ENCODE peak calls at places on chromosomes 12 and 14, in four cellular contexts. One of them, this sample, is unnamed.

GRCh38 chr12:2624543-2625266 is 170.1 kb upstream of the FKBP4 start:
- DNase-seq in GM13977: no peak
- DNase-seq in amniotic epithelial cell: peak
- DNase-seq in heart left ventricle: no peak
- DNase-seq in this sample: no peak

GRCh38 chr12:117047810-117048584 is 51.2 kb downstream of the TESC start:
- DNase-seq in heart left ventricle: peak
- DNase-seq in GM13977: no peak
- DNase-seq in amniotic epithelial cell: peak
- DNase-seq in this sample: no peak

GRCh38 chr12:106094304-106094703 is 44.5 kb downstream of the NUAK1 start:
- DNase-seq in GM13977: no peak
- DNase-seq in heart left ventricle: no peak
- DNase-seq in amniotic epithelial cell: no peak
- DNase-seq in this sample: no peak

GRCh38 chr12:69490920-69491643 is 20.9 kb downstream of the FRS2 start:
- DNase-seq in amniotic epithelial cell: no peak
- DNase-seq in GM13977: no peak
- DNase-seq in heart left ventricle: no peak
- DNase-seq in this sample: no peak

GRCh38 chr14:94601961-94602391 is 10.2 kb upstream of the SERPINA3 start:
- DNase-seq in GM13977: no peak
- DNase-seq in amniotic epithelial cell: peak
- DNase-seq in heart left ventricle: peak
- DNase-seq in this sample: no peak

GRCh38 chr12:113030875-113031525 is 25.5 kb upstream of the DTX1 start:
- DNase-seq in GM13977: peak
- DNase-seq in heart left ventricle: no peak
- DNase-seq in amniotic epithelial cell: peak
- DNase-seq in this sample: no peak

GRCh38 chr12:32039341-32039740 is 67.3 kb upstream of the BICD1 start:
- DNase-seq in heart left ventricle: peak
- DNase-seq in GM13977: no peak
- DNase-seq in amniotic epithelial cell: peak
- DNase-seq in this sample: no peak

GRCh38 chr14:21019377-21019776 is 5.5 kb downstream of the NDRG2 start:
- DNase-seq in heart left ventricle: no peak
- DNase-seq in GM13977: no peak
- DNase-seq in amniotic epithelial cell: no peak
- DNase-seq in this sample: no peak

GRCh38 chr12:89024580-89024979 is 327.7 kb downstream of the DUSP6 start:
- DNase-seq in GM13977: no peak
- DNase-seq in amniotic epithelial cell: no peak
- DNase-seq in heart left ventricle: no peak
- DNase-seq in this sample: no peak

GRCh38 chr12:121227294-121227693 is 17.4 kb downstream of the P2RX4 start:
- DNase-seq in amniotic epithelial cell: no peak
- DNase-seq in heart left ventricle: no peak
- DNase-seq in GM13977: peak
- DNase-seq in this sample: no peak

GRCh38 chr14:83559721-83560120 is 1970.2 kb upstream of the FLRT2 start:
- DNase-seq in GM13977: no peak
- DNase-seq in amniotic epithelial cell: peak
- DNase-seq in heart left ventricle: no peak
- DNase-seq in this sample: no peak

GRCh38 chr14:75164809-75165208 is 11.6 kb downstream of the TMED10 start:
- DNase-seq in heart left ventricle: no peak
- DNase-seq in GM13977: no peak
- DNase-seq in amniotic epithelial cell: no peak
- DNase-seq in this sample: no peak

GRCh38 chr14:44914849-44915248 is 46.9 kb downstream of the KLHL28 start:
- DNase-seq in amniotic epithelial cell: peak
- DNase-seq in heart left ventricle: peak
- DNase-seq in GM13977: no peak
- DNase-seq in this sample: no peak

GRCh38 chr12:6943387-6943718 is 263 bp upstream of the RNU7-1 start:
- DNase-seq in amniotic epithelial cell: peak
- DNase-seq in heart left ventricle: peak
- DNase-seq in GM13977: peak
- DNase-seq in this sample: peak

GRCh38 chr12:64694130-64695078 is 64.8 kb downstream of the GNS start:
- DNase-seq in amniotic epithelial cell: peak
- DNase-seq in GM13977: no peak
- DNase-seq in heart left ventricle: no peak
- DNase-seq in this sample: no peak

GRCh38 chr12:55670213-55670730 is 33.6 kb downstream of the OR10P1 start:
- DNase-seq in amniotic epithelial cell: no peak
- DNase-seq in GM13977: no peak
- DNase-seq in heart left ventricle: no peak
- DNase-seq in this sample: no peak

GRCh38 chr12:90333939-90334338 is 621.0 kb downstream of the CCER1 start:
- DNase-seq in heart left ventricle: no peak
- DNase-seq in GM13977: no peak
- DNase-seq in amniotic epithelial cell: peak
- DNase-seq in this sample: no peak

GRCh38 chr12:107570721-107571120 is 114.9 kb upstream of the PWP1 start:
- DNase-seq in amniotic epithelial cell: peak
- DNase-seq in GM13977: no peak
- DNase-seq in heart left ventricle: no peak
- DNase-seq in this sample: no peak

GRCh38 chr12:111035578-111036301 is 115.4 kb upstream of the MYL2 start:
- DNase-seq in GM13977: no peak
- DNase-seq in amniotic epithelial cell: no peak
- DNase-seq in heart left ventricle: no peak
- DNase-seq in this sample: no peak

GRCh38 chr12:127677537-127678131 is 589.3 kb upstream of the TMEM132C start:
- DNase-seq in amniotic epithelial cell: peak
- DNase-seq in GM13977: peak
- DNase-seq in heart left ventricle: peak
- DNase-seq in this sample: no peak

GRCh38 chr12:31526158-31526546 is 64.8 kb downstream of the DENND5B start:
- DNase-seq in heart left ventricle: no peak
- DNase-seq in GM13977: no peak
- DNase-seq in amniotic epithelial cell: no peak
- DNase-seq in this sample: no peak

GRCh38 chr14:102993523-102993922 is 63.8 kb downstream of the CDC42BPB start:
- DNase-seq in GM13977: no peak
- DNase-seq in amniotic epithelial cell: peak
- DNase-seq in heart left ventricle: no peak
- DNase-seq in this sample: no peak

GRCh38 chr12:71046215-71046614 is 111.6 kb downstream of the TSPAN8 start:
- DNase-seq in heart left ventricle: no peak
- DNase-seq in GM13977: no peak
- DNase-seq in amniotic epithelial cell: peak
- DNase-seq in this sample: no peak

GRCh38 chr12:4701383-4701782 is 18.8 kb upstream of the GALNT8 start:
- DNase-seq in amniotic epithelial cell: no peak
- DNase-seq in GM13977: no peak
- DNase-seq in heart left ventricle: peak
- DNase-seq in this sample: no peak

GRCh38 chr12:108313609-108314331 is 25.3 kb downstream of the CMKLR1 start:
- DNase-seq in GM13977: no peak
- DNase-seq in amniotic epithelial cell: no peak
- DNase-seq in heart left ventricle: peak
- DNase-seq in this sample: no peak

GRCh38 chr12:2739832-2740641 is 54.7 kb upstream of the FKBP4 start:
- DNase-seq in amniotic epithelial cell: peak
- DNase-seq in heart left ventricle: no peak
- DNase-seq in GM13977: no peak
- DNase-seq in this sample: no peak

GRCh38 chr12:27645671-27646070 is 50.6 kb upstream of the REP15 start:
- DNase-seq in GM13977: no peak
- DNase-seq in heart left ventricle: no peak
- DNase-seq in amniotic epithelial cell: no peak
- DNase-seq in this sample: no peak

GRCh38 chr12:6230321-6231110 is 30.3 kb downstream of the CD9 start:
- DNase-seq in amniotic epithelial cell: peak
- DNase-seq in heart left ventricle: peak
- DNase-seq in GM13977: peak
- DNase-seq in this sample: peak

GRCh38 chr12:8818526-8818925 is 3.9 kb upstream of the A2ML1 start:
- DNase-seq in heart left ventricle: no peak
- DNase-seq in amniotic epithelial cell: no peak
- DNase-seq in GM13977: no peak
- DNase-seq in this sample: no peak

GRCh38 chr14:105989746-105990302 is 463.4 kb downstream of the TMEM121 start:
- DNase-seq in heart left ventricle: no peak
- DNase-seq in amniotic epithelial cell: no peak
- DNase-seq in GM13977: no peak
- DNase-seq in this sample: no peak

GRCh38 chr14:23727566-23728335 is 91.6 kb downstream of the DHRS2 start:
- DNase-seq in GM13977: peak
- DNase-seq in heart left ventricle: no peak
- DNase-seq in amniotic epithelial cell: peak
- DNase-seq in this sample: no peak

GRCh38 chr12:69437073-69437472 is 33.1 kb upstream of the FRS2 start:
- DNase-seq in GM13977: no peak
- DNase-seq in amniotic epithelial cell: no peak
- DNase-seq in heart left ventricle: no peak
- DNase-seq in this sample: no peak

GRCh38 chr12:118190266-118190665 is 54.3 kb downstream of the PEBP1 start:
- DNase-seq in heart left ventricle: no peak
- DNase-seq in amniotic epithelial cell: peak
- DNase-seq in GM13977: no peak
- DNase-seq in this sample: no peak

GRCh38 chr12:13937735-13938134 is 43.7 kb downstream of the GRIN2B start:
- DNase-seq in GM13977: no peak
- DNase-seq in heart left ventricle: no peak
- DNase-seq in amniotic epithelial cell: no peak
- DNase-seq in this sample: no peak